ENCODE peak calls at places on chromosomes 2 and 18, in five cellular contexts. One of them, this sample, is unnamed. For H3K9me3, the result is how much of the 10 kb centered on the place peaks cover.

GRCh38 chr2:203413796-203414195 is 85.6 kb downstream of the ABI2 start:
- DNase-seq in lower lobe of right lung: no peak
- DNase-seq in thyroid gland: peak
- DNase-seq in right cardiac atrium: no peak
- DNase-seq in esophagus squamous epithelium: no peak
- DNase-seq in this sample: no peak

GRCh38 chr18:53649621-53650020 is 574.8 kb downstream of the MBD2 start:
- DNase-seq in lower lobe of right lung: no peak
- DNase-seq in thyroid gland: no peak
- DNase-seq in right cardiac atrium: no peak
- DNase-seq in esophagus squamous epithelium: no peak
- DNase-seq in this sample: no peak

GRCh38 chr2:18518116-18519111 is 42.0 kb downstream of the RDH14 start:
- DNase-seq in lower lobe of right lung: no peak
- DNase-seq in thyroid gland: no peak
- DNase-seq in right cardiac atrium: no peak
- DNase-seq in esophagus squamous epithelium: no peak
- DNase-seq in this sample: no peak

GRCh38 chr2:2699117-2699497 is 368.0 kb upstream of the MYT1L start:
- DNase-seq in lower lobe of right lung: no peak
- DNase-seq in thyroid gland: no peak
- DNase-seq in right cardiac atrium: no peak
- DNase-seq in esophagus squamous epithelium: no peak
- DNase-seq in this sample: no peak

GRCh38 chr2:27855476-27855875 is 34.7 kb downstream of the RBKS start:
- DNase-seq in lower lobe of right lung: no peak
- DNase-seq in thyroid gland: no peak
- DNase-seq in right cardiac atrium: no peak
- DNase-seq in esophagus squamous epithelium: no peak
- DNase-seq in this sample: no peak

GRCh38 chr2:162473-163135 is 101.2 kb downstream of the SH3YL1 start:
- DNase-seq in lower lobe of right lung: no peak
- DNase-seq in thyroid gland: no peak
- DNase-seq in right cardiac atrium: no peak
- DNase-seq in esophagus squamous epithelium: no peak
- DNase-seq in this sample: no peak

GRCh38 chr2:133819906-133820305 is 251.6 kb upstream of the NCKAP5 start:
- DNase-seq in lower lobe of right lung: no peak
- DNase-seq in thyroid gland: no peak
- DNase-seq in right cardiac atrium: no peak
- DNase-seq in esophagus squamous epithelium: no peak
- DNase-seq in this sample: no peak

GRCh38 chr2:231701456-231702373 is 6.6 kb upstream of the PTMA start:
- DNase-seq in lower lobe of right lung: peak
- DNase-seq in thyroid gland: peak
- DNase-seq in right cardiac atrium: peak
- DNase-seq in esophagus squamous epithelium: no peak
- DNase-seq in this sample: no peak

GRCh38 chr2:66547113-66547512 is 112.2 kb downstream of the MEIS1 start:
- DNase-seq in lower lobe of right lung: no peak
- DNase-seq in thyroid gland: no peak
- DNase-seq in right cardiac atrium: no peak
- DNase-seq in esophagus squamous epithelium: no peak
- DNase-seq in this sample: no peak

GRCh38 chr2:229407170-229407569 is 136.1 kb upstream of the PID1 start:
- DNase-seq in lower lobe of right lung: peak
- DNase-seq in thyroid gland: peak
- DNase-seq in right cardiac atrium: peak
- DNase-seq in esophagus squamous epithelium: no peak
- DNase-seq in this sample: no peak

GRCh38 chr2:177314194-177314593 is 49.7 kb upstream of the NFE2L2 start:
- DNase-seq in lower lobe of right lung: no peak
- DNase-seq in thyroid gland: no peak
- DNase-seq in right cardiac atrium: no peak
- DNase-seq in esophagus squamous epithelium: no peak
- DNase-seq in this sample: no peak

GRCh38 chr2:27960237-27960912 is 69.8 kb downstream of the BABAM2 start:
- DNase-seq in lower lobe of right lung: no peak
- DNase-seq in thyroid gland: no peak
- DNase-seq in right cardiac atrium: no peak
- DNase-seq in esophagus squamous epithelium: no peak
- DNase-seq in this sample: no peak

GRCh38 chr18:65749881-65750280 is 931 bp upstream of the CDH7 start:
- DNase-seq in lower lobe of right lung: no peak
- DNase-seq in thyroid gland: no peak
- DNase-seq in right cardiac atrium: no peak
- DNase-seq in esophagus squamous epithelium: no peak
- DNase-seq in this sample: no peak

GRCh38 chr2:39780825-39781600 is 2.0 kb upstream of the THUMPD2 start:
- DNase-seq in lower lobe of right lung: no peak
- DNase-seq in thyroid gland: no peak
- DNase-seq in right cardiac atrium: no peak
- DNase-seq in esophagus squamous epithelium: no peak
- DNase-seq in this sample: no peak

GRCh38 chr2:176826356-176826755 is 386.2 kb upstream of the HNRNPA3 start:
- DNase-seq in lower lobe of right lung: no peak
- DNase-seq in thyroid gland: no peak
- DNase-seq in right cardiac atrium: no peak
- DNase-seq in esophagus squamous epithelium: no peak
- DNase-seq in this sample: no peak

GRCh38 chr2:64459575-64459974 is 5.6 kb downstream of the LGALSL start:
- DNase-seq in lower lobe of right lung: no peak
- DNase-seq in thyroid gland: no peak
- DNase-seq in right cardiac atrium: no peak
- DNase-seq in esophagus squamous epithelium: no peak
- DNase-seq in this sample: no peak

GRCh38 chr2:10036095-10036879 is 7.1 kb upstream of the KLF11 start:
- DNase-seq in lower lobe of right lung: peak
- DNase-seq in thyroid gland: peak
- DNase-seq in right cardiac atrium: peak
- DNase-seq in esophagus squamous epithelium: no peak
- DNase-seq in this sample: peak

GRCh38 chr2:28709101-28709500 is 42.5 kb upstream of the PPP1CB start:
- DNase-seq in lower lobe of right lung: peak
- DNase-seq in thyroid gland: peak
- DNase-seq in right cardiac atrium: no peak
- DNase-seq in esophagus squamous epithelium: no peak
- DNase-seq in this sample: no peak

GRCh38 chr18:51614967-51615571 is 417.6 kb upstream of the MEX3C start:
- DNase-seq in lower lobe of right lung: no peak
- DNase-seq in thyroid gland: peak
- DNase-seq in right cardiac atrium: no peak
- DNase-seq in esophagus squamous epithelium: no peak
- DNase-seq in this sample: no peak

GRCh38 chr2:127639111-127639474 is 6.9 kb upstream of the GPR17 start:
- DNase-seq in lower lobe of right lung: no peak
- DNase-seq in thyroid gland: no peak
- DNase-seq in right cardiac atrium: no peak
- DNase-seq in esophagus squamous epithelium: no peak
- DNase-seq in this sample: no peak

GRCh38 chr2:127637236-127637630 is 8.7 kb upstream of the GPR17 start:
- DNase-seq in lower lobe of right lung: no peak
- DNase-seq in thyroid gland: no peak
- DNase-seq in right cardiac atrium: peak
- DNase-seq in esophagus squamous epithelium: no peak
- DNase-seq in this sample: no peak

GRCh38 chr2:127636248-127637235 is 9.4 kb upstream of the GPR17 start:
- DNase-seq in lower lobe of right lung: no peak
- DNase-seq in thyroid gland: no peak
- DNase-seq in right cardiac atrium: peak
- DNase-seq in esophagus squamous epithelium: no peak
- DNase-seq in this sample: no peak

GRCh38 chr2:127638361-127639110 is 7.4 kb upstream of the GPR17 start:
- DNase-seq in lower lobe of right lung: no peak
- DNase-seq in thyroid gland: no peak
- DNase-seq in right cardiac atrium: peak
- DNase-seq in esophagus squamous epithelium: no peak
- DNase-seq in this sample: no peak

DNA sequence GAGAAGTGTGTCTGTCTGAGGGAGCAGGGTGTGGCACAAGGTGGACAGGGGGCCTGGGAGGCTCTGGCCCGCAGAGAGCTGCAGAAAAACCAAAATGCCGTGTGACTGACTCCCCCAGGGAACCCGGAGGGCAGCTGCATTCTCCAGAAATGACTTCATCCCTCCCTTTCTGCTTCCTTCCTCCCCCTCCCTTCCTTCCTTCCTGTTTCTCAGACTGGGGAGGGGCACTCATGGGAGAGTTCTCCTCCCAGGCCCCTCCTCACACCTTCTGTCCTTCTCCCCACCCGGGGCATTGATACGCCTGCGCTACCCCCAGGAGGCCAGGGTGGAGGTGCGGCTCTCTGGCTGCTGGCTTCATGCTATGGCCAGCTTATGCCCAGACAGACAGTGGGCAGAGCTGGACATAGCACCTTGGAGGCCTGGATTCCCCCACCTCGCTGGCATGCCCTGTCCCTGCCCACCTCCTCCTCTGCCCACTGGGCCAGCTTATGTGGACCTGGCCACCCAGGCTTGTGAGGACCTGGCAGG is 8.2 kb upstream of the GPR17 start:
- DNase-seq in lower lobe of right lung: no peak
- DNase-seq in thyroid gland: no peak
- DNase-seq in right cardiac atrium: peak
- DNase-seq in esophagus squamous epithelium: no peak
- DNase-seq in this sample: no peak
- H3K27ac ChIP-seq in lower lobe of right lung: peak
- H3K27ac ChIP-seq in thyroid gland: peak
- H3K27ac ChIP-seq in right cardiac atrium: peak
- H3K27ac ChIP-seq in esophagus squamous epithelium: peak
- H3K27ac ChIP-seq in this sample: peak

GRCh38 chr2:82234283-82234682 is 1929.7 kb upstream of the LRRTM1 start:
- DNase-seq in lower lobe of right lung: no peak
- DNase-seq in thyroid gland: no peak
- DNase-seq in right cardiac atrium: no peak
- DNase-seq in esophagus squamous epithelium: no peak
- DNase-seq in this sample: no peak
- H3K9me3 ChIP-seq in lower lobe of right lung: under half
- H3K9me3 ChIP-seq in thyroid gland: under half
- H3K9me3 ChIP-seq in right cardiac atrium: under half
- H3K9me3 ChIP-seq in esophagus squamous epithelium: under half
- H3K9me3 ChIP-seq in this sample: under half

GRCh38 chr18:48058486-48058885 is 128.0 kb upstream of the SMAD2 start:
- DNase-seq in lower lobe of right lung: no peak
- DNase-seq in thyroid gland: no peak
- DNase-seq in right cardiac atrium: no peak
- DNase-seq in esophagus squamous epithelium: no peak
- DNase-seq in this sample: no peak

GRCh38 chr18:48061781-48062570 is 131.5 kb upstream of the SMAD2 start:
- DNase-seq in lower lobe of right lung: no peak
- DNase-seq in thyroid gland: no peak
- DNase-seq in right cardiac atrium: no peak
- DNase-seq in esophagus squamous epithelium: no peak
- DNase-seq in this sample: no peak

GRCh38 chr18:48060346-48060745 is 129.9 kb upstream of the SMAD2 start:
- DNase-seq in lower lobe of right lung: no peak
- DNase-seq in thyroid gland: no peak
- DNase-seq in right cardiac atrium: no peak
- DNase-seq in esophagus squamous epithelium: no peak
- DNase-seq in this sample: no peak

GRCh38 chr18:48060947-48061346 is 130.5 kb upstream of the SMAD2 start:
- DNase-seq in lower lobe of right lung: no peak
- DNase-seq in thyroid gland: no peak
- DNase-seq in right cardiac atrium: no peak
- DNase-seq in esophagus squamous epithelium: no peak
- DNase-seq in this sample: no peak

DNA sequence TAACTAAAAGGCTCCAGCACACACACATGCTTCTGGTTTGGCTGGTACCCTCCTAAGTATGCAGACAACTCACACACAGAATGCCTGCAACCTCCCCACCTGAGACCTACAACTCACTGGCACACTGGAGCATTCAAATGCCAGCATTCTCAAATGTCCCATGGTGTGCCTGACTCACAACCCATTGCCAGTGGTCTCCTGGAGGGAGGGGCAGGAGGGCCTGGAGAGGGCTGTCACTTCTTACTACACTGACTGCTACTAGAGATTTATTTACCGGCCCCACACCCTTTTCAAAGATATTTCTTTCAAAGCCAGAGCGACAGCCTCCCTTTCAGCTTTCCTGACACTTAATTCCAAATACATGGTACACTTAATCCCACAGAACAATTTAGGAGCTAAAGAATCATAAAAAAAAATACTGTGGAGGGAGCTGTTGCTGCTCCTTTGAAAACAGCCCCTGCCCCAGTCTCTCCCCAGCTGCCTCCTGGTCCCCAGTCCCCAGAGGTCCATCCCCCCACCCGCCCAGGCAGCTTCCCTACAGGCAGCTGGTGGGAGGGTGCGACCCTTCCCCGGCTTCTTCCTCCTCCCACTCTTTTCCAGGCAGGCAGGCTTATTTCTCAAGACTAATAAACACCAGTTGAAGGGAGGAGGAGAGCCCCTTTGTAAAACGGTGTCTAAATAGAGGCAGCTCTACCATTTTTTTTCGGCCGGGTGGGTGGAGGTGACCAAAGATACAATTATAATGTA is 129.1 kb upstream of the SMAD2 start:
- DNase-seq in lower lobe of right lung: no peak
- DNase-seq in thyroid gland: peak
- DNase-seq in right cardiac atrium: no peak
- DNase-seq in esophagus squamous epithelium: no peak
- DNase-seq in this sample: no peak
- H3K27ac ChIP-seq in lower lobe of right lung: no peak
- H3K27ac ChIP-seq in thyroid gland: peak
- H3K27ac ChIP-seq in right cardiac atrium: no peak
- H3K27ac ChIP-seq in esophagus squamous epithelium: peak
- H3K27ac ChIP-seq in this sample: no peak

DNA sequence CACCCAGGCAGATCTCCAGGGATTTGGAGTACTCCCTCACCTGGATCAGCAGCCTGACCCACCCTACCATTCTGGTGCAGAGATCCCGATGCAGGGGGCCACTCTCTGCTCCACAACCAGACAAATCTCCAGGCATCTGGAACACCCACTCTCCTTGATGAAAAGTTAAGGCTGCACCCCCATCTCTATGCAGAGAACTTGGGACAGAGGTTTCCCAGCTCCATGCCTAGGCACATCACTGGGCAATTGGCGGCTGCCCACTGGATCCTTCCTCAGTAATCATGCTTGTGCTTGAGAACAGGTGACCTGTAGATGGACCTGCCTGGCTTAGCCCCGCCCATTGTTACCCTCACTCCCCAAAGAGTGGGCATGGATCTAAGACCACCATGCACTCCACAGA is 624.9 kb downstream of the CBLN2 start:
- DNase-seq in lower lobe of right lung: no peak
- DNase-seq in thyroid gland: no peak
- DNase-seq in right cardiac atrium: no peak
- DNase-seq in esophagus squamous epithelium: no peak
- DNase-seq in this sample: no peak
- H3K9me3 ChIP-seq in lower lobe of right lung: under half
- H3K9me3 ChIP-seq in thyroid gland: under half
- H3K9me3 ChIP-seq in right cardiac atrium: under half
- H3K9me3 ChIP-seq in esophagus squamous epithelium: under half
- H3K9me3 ChIP-seq in this sample: under half

This sample was measured in CD4-positive, alpha-beta T cell.